ENCODE peak calls at places on chromosome 22, in eight cellular contexts. R, N, W, Y, Z, L, J and C are unnamed samples.

GRCh38 chr22:24706732-24707476 is 67.6 kb downstream of the PIWIL3 start:
- DNase-seq in Z (no peak), L (no peak), W (no peak), R (no peak), J (no peak), Y (no peak), N (no peak), C (no peak)

GRCh38 chr22:40203568-40203967 is 25.8 kb downstream of the TNRC6B start:
- DNase-seq in W (no peak), Z (no peak), L (no peak), R (no peak), J (no peak), Y (no peak), N (peak), C (no peak)

GRCh38 chr22:24994070-24994763 is 41.7 kb downstream of the KIAA1671 start:
- DNase-seq in R (peak), W (no peak), N (peak), Y (no peak), Z (no peak), L (peak), J (peak), C (no peak)

GRCh38 chr22:31229402-31230140 is 17.5 kb downstream of the LIMK2 start:
- DNase-seq in L (no peak), N (peak), R (peak), Z (no peak), Y (peak), W (no peak), J (peak), C (no peak)

GRCh38 chr22:40862013-40862412 is at the start of gene DNAJB7:
- DNase-seq in R (no peak), Z (no peak), J (no peak), Y (no peak), L (no peak), W (no peak), N (no peak), C (no peak)

GRCh38 chr22:47171441-47172221 is 409.2 kb downstream of the TBC1D22A start:
- DNase-seq in Z (no peak), W (no peak), Y (no peak), R (peak), N (no peak), J (peak), L (peak), C (peak)

GRCh38 chr22:30978304-30978962 is 9.4 kb downstream of the TUG1 start:
- DNase-seq in Y (no peak), R (no peak), N (no peak), L (no peak), J (no peak), Z (no peak), W (no peak), C (no peak)

GRCh38 chr22:31179345-31179744 is 19.4 kb downstream of the RNF185 start:
- DNase-seq in L (no peak), R (peak), Z (no peak), Y (no peak), W (no peak), N (peak), J (peak), C (no peak)

GRCh38 chr22:28283025-28283654 is 364.1 kb upstream of the PITPNB start:
- DNase-seq in N (peak), J (no peak), R (no peak), L (no peak), W (peak), Z (no peak), Y (peak), C (no peak)

GRCh38 chr22:30238136-30238535 is 8.4 kb downstream of the LIF start:
- DNase-seq in N (no peak), W (no peak), Y (peak), L (no peak), J (no peak), Z (no peak), R (no peak), C (no peak)

GRCh38 chr22:34914871-34915270 is 151.1 kb upstream of the ISX start:
- DNase-seq in J (no peak), N (no peak), Y (no peak), Z (no peak), L (no peak), W (no peak), R (no peak), C (no peak)

GRCh38 chr22:50249382-50250248 is 1.4 kb downstream of the HDAC10 start:
- DNase-seq in W (no peak), L (no peak), J (no peak), N (no peak), R (no peak), Y (no peak), Z (no peak), C (no peak)

GRCh38 chr22:24975813-24976341 is 23.4 kb downstream of the KIAA1671 start:
- DNase-seq in R (no peak), Y (peak), W (peak), Z (no peak), J (no peak), L (no peak), N (peak), C (no peak)

GRCh38 chr22:27668828-27669797 is 132.4 kb downstream of the MN1 start:
- DNase-seq in L (no peak), Y (peak), N (peak), J (peak), W (no peak), Z (no peak), R (peak), C (no peak)

GRCh38 chr22:19984851-19985811 is 31.5 kb downstream of the ARVCF start:
- DNase-seq in R (no peak), L (no peak), Z (no peak), Y (no peak), N (no peak), W (no peak), J (no peak), C (no peak)

GRCh38 chr22:27405672-27406388 is 395.7 kb downstream of the MN1 start:
- DNase-seq in L (peak), J (peak), R (peak), N (peak), Y (peak), W (peak), Z (peak), C (no peak)

GRCh38 chr22:32854351-32854804 is 52.9 kb downstream of the TIMP3 start:
- DNase-seq in N (no peak), R (no peak), L (no peak), Z (no peak), Y (no peak), W (no peak), J (no peak), C (no peak)

GRCh38 chr22:42431401-42432019 is 693 bp downstream of the NFAM1 start:
- DNase-seq in W (no peak), J (no peak), L (no peak), R (no peak), Z (no peak), Y (no peak), N (no peak), C (no peak)

GRCh38 chr22:27224485-27225364 is 567.3 kb downstream of the MIAT start:
- DNase-seq in N (peak), W (peak), L (no peak), Z (no peak), J (no peak), Y (peak), R (no peak), C (no peak)

GRCh38 chr22:29308791-29309262 is 2.4 kb downstream of the GAS2L1 start:
- DNase-seq in Y (peak), J (peak), L (no peak), R (peak), Z (no peak), W (no peak), N (peak), C (no peak)

GRCh38 chr22:41021039-41021654 is 70.0 kb downstream of the RBX1 start:
- DNase-seq in W (no peak), N (no peak), Y (peak), J (peak), L (peak), Z (no peak), R (peak), C (no peak)

GRCh38 chr22:42418811-42419243 is 13.4 kb downstream of the NFAM1 start:
- DNase-seq in Z (no peak), R (no peak), N (no peak), W (no peak), Y (peak), J (no peak), L (no peak), C (no peak)

GRCh38 chr22:41446639-41447434 is at the start of gene TOB2:
- DNase-seq in R (peak), J (peak), L (peak), Z (peak), W (peak), N (peak), Y (peak), C (peak)

GRCh38 chr22:34160117-34160758 is 240.0 kb upstream of the LARGE1 start:
- DNase-seq in N (no peak), R (no peak), Z (no peak), W (no peak), L (peak), Y (no peak), J (no peak), C (no peak)

GRCh38 chr22:23242473-23243001 is 62.2 kb downstream of the BCR start:
- DNase-seq in Z (peak), W (no peak), J (no peak), Y (no peak), L (peak), N (no peak), R (no peak), C (no peak)

GRCh38 chr22:42074153-42074750 is at the start of gene PHETA2:
- DNase-seq in L (peak), W (peak), Y (peak), N (peak), Z (no peak), R (peak), J (peak), C (no peak)

GRCh38 chr22:42388130-42388797 is 43.9 kb downstream of the NFAM1 start:
- DNase-seq in L (peak), J (no peak), Z (peak), Y (peak), R (no peak), N (peak), W (no peak), C (no peak)

GRCh38 chr22:35359380-35360065 is 21.4 kb upstream of the HMOX1 start:
- DNase-seq in Z (no peak), L (no peak), N (no peak), Y (no peak), J (no peak), W (no peak), R (no peak), C (no peak)

GRCh38 chr22:24433868-24434471 is 6.6 kb downstream of the ADORA2A start:
- DNase-seq in Z (no peak), N (peak), Y (no peak), R (peak), L (no peak), W (peak), J (peak), C (no peak)

GRCh38 chr22:18955696-18956095 is 19.6 kb upstream of the PRODH start:
- DNase-seq in Y (no peak), R (no peak), N (no peak), J (peak), W (no peak), Z (no peak), L (no peak), C (no peak)

GRCh38 chr22:33028191-33028700 is 29.9 kb downstream of the SYN3 start:
- DNase-seq in Z (no peak), J (no peak), L (no peak), R (no peak), N (no peak), W (no peak), Y (no peak), C (no peak)

GRCh38 chr22:32684822-32685187 is 116.7 kb upstream of the TIMP3 start:
- DNase-seq in R (no peak), N (no peak), L (no peak), W (no peak), J (no peak), Y (peak), Z (no peak), C (no peak)

GRCh38 chr22:25840883-25841282 is 98.9 kb downstream of the MYO18B start:
- DNase-seq in N (no peak), J (no peak), L (no peak), Y (no peak), R (no peak), W (no peak), Z (no peak), C (no peak)

GRCh38 chr22:27662359-27663030 is 139.1 kb downstream of the MN1 start:
- DNase-seq in N (no peak), W (no peak), J (no peak), Z (no peak), R (no peak), Y (peak), L (no peak), C (no peak)

GRCh38 chr22:19799322-19800190 is 39.0 kb downstream of the TBX1 start:
- DNase-seq in W (peak), R (no peak), Z (no peak), L (no peak), J (no peak), N (peak), Y (peak), C (no peak)

GRCh38 chr22:31093090-31093850 is 12.2 kb downstream of the SMTN start:
- DNase-seq in J (no peak), Y (no peak), N (no peak), Z (no peak), W (no peak), L (no peak), R (peak), C (no peak)

GRCh38 chr22:41048791-41049717 is 43.3 kb upstream of the EP300 start:
- DNase-seq in L (peak), W (peak), N (peak), Y (peak), R (peak), Z (peak), J (peak), C (peak)

GRCh38 chr22:29907753-29908515 is 25.0 kb downstream of the MTMR3 start:
- DNase-seq in R (peak), Y (peak), L (no peak), Z (no peak), N (peak), W (peak), J (peak), C (peak)

GRCh38 chr22:50271519-50271970 is 1.4 kb upstream of the MAPK11 start:
- DNase-seq in N (peak), L (peak), W (no peak), Z (peak), Y (peak), J (peak), R (peak), C (no peak)

GRCh38 chr22:21624120-21624879 is 5.5 kb downstream of the YDJC start:
- DNase-seq in J (no peak), Z (peak), L (peak), N (peak), W (no peak), R (peak), Y (peak), C (no peak)
- TF ChIP-seq CTCF in J (no peak), Z (peak), L (peak), N (peak), W (no peak), R (peak), Y (peak), C (no peak)

GRCh38 chr22:37486224-37486845 is at the start of gene MFNG:
- DNase-seq in Z (peak), J (peak), W (peak), N (no peak), Y (peak), L (peak), R (peak), C (no peak)
- TF ChIP-seq CTCF in Z (no peak), J (no peak), W (no peak), N (no peak), Y (no peak), L (no peak), R (no peak), C (no peak)

GRCh38 chr22:45504703-45505341 is 2.1 kb downstream of the FBLN1 start:
- DNase-seq in R (no peak), N (peak), Z (peak), L (peak), J (no peak), Y (peak), W (peak), C (no peak)

GRCh38 chr22:45503071-45503815 is 560 bp downstream of the FBLN1 start:
- DNase-seq in W (no peak), R (no peak), Y (no peak), N (no peak), L (peak), Z (no peak), J (no peak), C (no peak)

GRCh38 chr22:45499746-45500145 is 2.9 kb upstream of the FBLN1 start:
- DNase-seq in Y (no peak), J (peak), N (no peak), Z (no peak), W (no peak), L (no peak), R (peak), C (no peak)

GRCh38 chr22:45503816-45504702 is 1.4 kb downstream of the FBLN1 start:
- DNase-seq in J (no peak), L (peak), W (no peak), R (no peak), Y (peak), N (peak), Z (peak), C (no peak)

DNA sequence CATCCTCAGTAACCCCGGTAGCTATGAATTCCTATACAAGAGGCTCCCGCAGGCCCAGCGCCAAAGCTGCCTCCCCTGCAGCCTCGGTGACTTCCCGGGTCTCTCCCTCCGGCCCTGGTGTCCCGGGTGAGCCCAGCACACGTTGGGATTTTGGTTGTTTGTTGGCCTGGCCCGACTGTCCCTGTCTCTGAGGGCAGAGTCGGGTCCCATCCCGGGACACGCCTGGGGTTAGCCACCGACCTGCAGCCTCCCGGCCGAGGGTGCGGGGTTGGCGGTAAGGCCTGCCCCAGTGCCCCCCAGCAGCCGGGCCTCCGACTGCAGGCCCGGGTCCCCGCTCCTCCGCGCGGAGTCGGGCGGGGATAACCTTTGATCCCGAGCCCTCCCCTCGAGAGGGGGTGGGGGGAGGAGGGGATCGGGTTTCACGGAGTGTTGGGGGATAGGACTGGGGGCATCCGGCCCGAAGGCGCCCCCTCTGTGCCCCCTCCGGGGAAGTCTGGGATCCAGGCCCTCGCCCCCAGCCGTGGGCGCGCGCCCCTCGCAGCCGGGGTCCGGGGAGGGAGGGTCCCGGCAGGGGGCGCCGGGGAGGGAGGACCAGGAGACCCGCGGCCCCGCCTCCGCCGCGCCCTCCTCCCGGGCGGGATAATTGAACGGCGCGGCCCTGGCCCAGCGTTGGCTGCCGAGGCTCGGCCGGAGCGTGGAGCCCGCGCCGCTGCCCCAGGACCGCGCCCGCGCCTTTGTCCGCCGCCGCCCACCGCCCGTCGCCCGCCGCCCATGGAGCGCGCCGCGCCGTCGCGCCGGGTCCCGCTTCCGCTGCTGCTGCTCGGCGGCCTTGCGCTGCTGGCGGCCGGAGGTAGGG is at the start of gene FBLN1:
- DNase-seq in L (peak), Z (peak), R (no peak), Y (peak), N (no peak), W (peak), J (no peak), C (no peak)
- TF ChIP-seq CTCF in L (no peak), Z (peak), R (no peak), Y (peak), N (no peak), W (no peak), J (no peak), C (no peak)

GRCh38 chr22:48943567-48944432 is 883.9 kb downstream of the BRD1 start:
- DNase-seq in J (peak), R (peak), Z (peak), L (peak), N (no peak), Y (no peak), W (no peak), C (no peak)
- TF ChIP-seq CTCF in J (no peak), R (peak), Z (peak), L (no peak), N (no peak), Y (no peak), W (no peak), C (no peak)

GRCh38 chr22:36565152-36565507 is 36.2 kb upstream of the EIF3D start:
- DNase-seq in Z (no peak), Y (no peak), W (no peak), L (no peak), N (no peak), R (no peak), J (no peak), C (no peak)

GRCh38 chr22:36563444-36563843 is 34.5 kb upstream of the EIF3D start:
- DNase-seq in R (no peak), N (no peak), W (no peak), Z (no peak), Y (no peak), J (no peak), L (no peak), C (no peak)

GRCh38 chr22:36563001-36563400 is 34.0 kb upstream of the EIF3D start:
- DNase-seq in L (no peak), N (no peak), Z (no peak), R (no peak), Y (no peak), W (no peak), J (no peak), C (no peak)

GRCh38 chr22:36564422-36565151 is 35.6 kb upstream of the EIF3D start:
- DNase-seq in W (no peak), J (no peak), N (no peak), R (no peak), Y (no peak), Z (no peak), L (no peak), C (no peak)

GRCh38 chr22:36563898-36564297 is 34.9 kb upstream of the EIF3D start:
- DNase-seq in J (no peak), L (no peak), W (no peak), Z (no peak), R (no peak), Y (no peak), N (no peak), C (no peak)
- TF ChIP-seq CTCF in J (no peak), L (no peak), W (no peak), Z (no peak), R (no peak), Y (no peak), N (no peak), C (no peak)

GRCh38 chr22:21677606-21678443 is 12.0 kb downstream of the PPIL2 start:
- DNase-seq in Y (no peak), W (no peak), J (no peak), N (no peak), R (no peak), L (no peak), Z (no peak), C (no peak)

GRCh38 chr22:21673534-21674321 is 7.9 kb downstream of the PPIL2 start:
- DNase-seq in J (no peak), Z (no peak), Y (no peak), R (no peak), N (no peak), W (no peak), L (no peak), C (no peak)

GRCh38 chr22:21679383-21679782 is 13.6 kb downstream of the PPIL2 start:
- DNase-seq in W (no peak), J (no peak), R (no peak), N (no peak), L (no peak), Z (no peak), Y (no peak), C (no peak)

GRCh38 chr22:21672107-21672629 is 6.4 kb downstream of the PPIL2 start:
- DNase-seq in N (no peak), L (no peak), Z (no peak), W (no peak), Y (no peak), R (no peak), J (no peak), C (no peak)

DNA sequence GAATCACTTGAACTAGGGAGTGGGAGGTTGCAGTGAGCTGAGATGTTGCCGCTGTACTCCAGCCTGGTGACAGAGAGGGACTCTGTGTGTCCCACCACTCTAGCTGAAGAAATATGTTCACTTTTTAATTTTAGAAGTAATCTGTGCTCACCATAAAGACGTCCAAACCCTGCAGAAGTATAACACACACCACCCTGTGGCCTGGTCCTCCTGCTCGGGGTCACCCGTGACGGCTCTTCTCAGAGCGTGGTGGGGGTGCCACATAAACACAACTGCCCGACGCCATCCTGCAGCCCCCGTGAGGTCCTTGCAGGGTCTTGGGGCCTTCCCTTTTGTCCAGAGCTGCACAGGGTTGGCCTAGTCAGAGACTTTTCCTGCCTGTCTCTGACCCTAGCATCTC is 8.8 kb downstream of the PPIL2 start:
- DNase-seq in Y (no peak), N (no peak), W (no peak), R (no peak), J (no peak), L (no peak), Z (no peak), C (no peak)
- TF ChIP-seq CTCF in Y (no peak), N (no peak), W (no peak), R (no peak), J (no peak), L (no peak), Z (no peak), C (no peak)